ENCODE peak calls at places on chromosomes 11 and 22, in nine cellular contexts. M is IMR-90, Y is fibroblast of villous mesenchyme, C is Peyer's patch, I is fibroblast of lung, G is uterus, V is stomach, O is ascending aorta, D is thoracic aorta. X is an unnamed sample.

GRCh38 chr11:61378713-61379313 is 13.6 kb upstream of the TMEM216 start:
- DNase-seq in D (no peak), V (no peak), I (peak; percentile 92), Y (peak; percentile 98), O (peak; percentile 85), M (peak; percentile 97), C (no peak), G (peak; percentile 57), X (no peak)

GRCh38 chr22:36462475-36462790 is 19.0 kb downstream of the TXN2 start:
- DNase-seq in D (no peak), C (no peak), M (no peak), I (no peak), Y (no peak), G (no peak), V (no peak), O (no peak), X (no peak)

GRCh38 chr11:64801591-64802369 is 1.2 kb downstream of the MAP4K2 start:
- DNase-seq in O (no peak), V (no peak), I (no peak), M (no peak), Y (no peak), C (no peak), G (no peak), D (no peak), X (no peak)

GRCh38 chr22:28896611-28897010 is 13.2 kb downstream of the ZNRF3 start:
- DNase-seq in D (no peak), G (no peak), I (no peak), C (no peak), Y (no peak), O (no peak), V (no peak), M (no peak), X (no peak)

GRCh38 chr11:65471410-65471762 is 27.5 kb upstream of the MALAT1 start:
- DNase-seq in V (peak; percentile 84), G (peak; percentile 82), Y (peak; percentile 89), D (peak; percentile 56), O (peak; percentile 93), C (peak; percentile 83), I (peak; percentile 74), M (peak; percentile 79), X (peak; percentile 70)

GRCh38 chr22:39309881-39310714 is 9.3 kb downstream of the RPL3 start:
- DNase-seq in C (no peak), O (no peak), V (no peak), M (peak; percentile 58), G (no peak), D (no peak), I (no peak), Y (peak; percentile 54), X (no peak)

GRCh38 chr11:18056561-18057181 is 10.6 kb upstream of the TPH1 start:
- DNase-seq in C (no peak), Y (no peak), M (no peak), G (no peak), D (no peak), O (no peak), V (no peak), I (no peak), X (no peak)

GRCh38 chr11:12724301-12725046 is 50.3 kb downstream of the TEAD1 start:
- DNase-seq in G (peak; percentile 90), M (peak; percentile 95), V (peak; percentile 75), D (peak; percentile 12), I (peak; percentile 91), Y (peak; percentile 98), C (peak; percentile 94), O (peak; percentile 67), X (peak; percentile 66)

GRCh38 chr11:45994421-45995341 is 72.2 kb downstream of the LARGE2 start:
- DNase-seq in D (no peak), C (no peak), M (peak; percentile 51), Y (peak; percentile 97), G (no peak), V (no peak), O (no peak), I (peak; percentile 62), X (peak; percentile 46)

DNA sequence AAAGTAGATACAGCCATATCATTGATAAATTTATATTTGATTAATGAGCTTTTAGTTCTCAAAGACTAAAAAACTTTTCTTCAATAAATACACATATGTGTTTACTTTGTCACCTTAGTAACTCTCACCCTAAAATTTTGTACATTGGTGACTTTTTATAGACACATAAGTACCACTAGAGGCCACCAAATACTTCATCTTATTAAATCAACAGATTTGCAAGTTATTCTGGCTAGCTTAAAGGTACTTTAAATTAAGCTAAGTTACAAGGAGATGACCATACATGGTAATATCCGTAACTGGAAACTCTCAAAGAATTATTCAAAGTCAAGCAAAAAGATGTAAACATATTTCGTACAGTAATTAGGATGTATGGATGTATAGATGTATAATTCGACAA is 112.2 kb downstream of the SBF2 start:
- DNase-seq in M (peak; percentile 36), I (peak; percentile 53), C (no peak), G (no peak), V (no peak), Y (peak; percentile 66), D (no peak), O (no peak), X (peak; percentile 18)
- TF ChIP-seq CTCF in M (peak; percentile 34), I (peak; percentile 24), C (no peak), G (no peak), V (no peak), Y (peak; percentile 37), D (peak; percentile 32), O (peak; percentile 4), X (peak; percentile 42)

DNA sequence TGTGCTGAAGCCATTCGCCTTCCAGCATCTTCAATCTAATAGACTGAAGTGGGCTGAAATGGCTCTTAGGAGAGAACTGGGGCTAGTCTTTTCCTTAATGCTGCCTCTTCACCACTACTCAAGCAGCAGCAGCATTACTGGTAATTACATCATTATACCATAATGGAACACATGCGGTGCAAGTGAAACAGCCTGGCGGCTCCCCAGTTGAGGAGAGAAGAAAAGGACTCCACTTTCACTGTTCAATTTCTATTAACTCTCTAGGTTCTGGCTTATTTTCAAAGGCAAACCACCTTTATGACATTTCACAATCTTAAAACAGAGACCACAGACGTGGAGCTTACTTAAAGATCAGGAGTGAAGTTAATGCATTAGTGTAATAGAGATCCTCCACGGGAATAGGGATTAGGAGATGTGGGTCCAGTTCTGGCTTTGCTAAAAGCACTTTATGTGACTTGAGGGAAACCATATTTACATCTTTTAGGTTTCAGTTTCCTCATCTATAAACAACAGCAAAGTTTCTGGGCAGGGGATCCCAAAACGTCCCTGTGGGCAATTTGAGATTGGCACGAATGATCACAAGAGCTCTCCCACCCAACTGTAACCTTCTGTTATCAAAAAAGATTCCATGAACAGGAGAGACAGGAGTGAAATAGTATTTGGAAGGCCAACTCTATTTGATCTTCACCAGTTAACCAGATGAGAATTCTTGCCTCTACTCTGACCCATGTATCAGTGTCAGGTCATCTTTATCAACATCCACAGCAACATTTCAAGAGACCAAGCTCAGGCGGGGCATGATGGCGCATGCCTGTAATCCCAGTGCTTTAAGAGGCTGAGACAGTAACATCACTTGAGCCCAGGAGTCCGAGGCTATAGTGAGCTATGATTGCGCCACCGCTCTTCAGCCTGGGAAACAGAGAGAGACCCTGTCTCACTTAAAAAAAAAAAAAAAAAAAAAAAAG is 62.6 kb downstream of the GAB2 start:
- DNase-seq in D (no peak), M (no peak), G (no peak), V (no peak), Y (peak; percentile 56), I (no peak), O (no peak), C (no peak), X (no peak)
- H3K4me3 ChIP-seq in D (no peak overlapping the region), M (no peak overlapping the region), G (no peak overlapping the region), V (no peak overlapping the region), Y (no peak overlapping the region), I (no peak overlapping the region), O (no peak overlapping the region), C (no peak overlapping the region), X (no peak overlapping the region)

DNA sequence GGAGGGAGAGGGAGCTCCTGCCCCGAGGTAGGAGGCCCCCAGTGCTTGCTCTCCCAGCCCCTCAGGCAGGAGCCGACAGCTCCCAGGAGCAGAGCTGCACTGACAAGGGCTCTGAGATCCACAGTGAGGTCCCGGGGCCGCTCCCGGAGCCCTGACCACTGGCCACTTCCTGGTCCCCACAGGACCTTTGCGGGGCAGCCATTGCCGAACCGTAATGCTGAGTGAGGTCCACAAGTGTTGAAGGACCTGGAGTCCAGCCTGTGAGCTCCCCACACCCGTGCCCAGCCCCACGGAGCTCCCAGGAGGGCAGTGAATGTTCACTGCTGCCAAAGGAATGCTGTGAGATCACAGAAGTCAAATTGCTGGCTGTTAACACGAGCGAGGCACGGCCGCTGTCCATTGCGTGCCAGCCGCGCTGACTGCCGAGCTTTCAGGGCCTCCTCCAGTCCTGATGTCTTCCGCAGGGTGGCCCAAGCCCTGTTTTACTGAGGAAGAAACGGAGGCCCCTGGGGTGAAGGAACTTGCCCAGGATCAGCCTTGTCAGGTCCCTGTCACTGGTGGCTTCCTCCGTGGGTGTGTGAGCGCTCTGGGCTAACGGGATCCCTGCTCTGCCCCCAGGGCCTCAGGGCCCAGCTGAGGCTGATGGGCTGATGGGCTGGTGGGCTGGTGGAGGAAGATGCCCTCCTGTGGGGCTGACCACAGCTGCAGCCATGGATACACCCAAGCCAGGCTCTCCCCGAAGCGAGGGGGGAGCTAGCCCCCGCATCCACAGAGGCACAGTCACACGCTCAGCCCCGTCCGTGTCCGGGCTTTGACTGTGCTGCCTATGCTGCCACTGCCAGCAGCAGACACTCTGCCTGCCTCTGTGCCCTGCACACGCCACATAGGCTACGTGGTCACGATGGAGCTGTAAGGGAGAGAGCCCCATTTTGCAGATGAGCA is 70.8 kb downstream of the WNT7B start:
- DNase-seq in Y (peak; percentile 64), C (no peak), G (no peak), V (no peak), M (peak; percentile 62), I (peak; percentile 72), O (peak; percentile 75), D (peak; percentile 9), X (no peak)
- TF ChIP-seq CTCF in Y (no peak), C (no peak), G (no peak), V (no peak), M (peak; percentile 1), I (no peak), O (peak; percentile 10), D (no peak), X (no peak)

GRCh38 chr11:126072141-126072741 is 9.6 kb upstream of the CDON start:
- DNase-seq in C (no peak), O (no peak), Y (no peak), G (no peak), M (no peak), D (no peak), V (no peak), I (peak; percentile 54), X (peak; percentile 20)
- H3K4me3 ChIP-seq in C (no peak overlapping the region), O (no peak overlapping the region), Y (no peak overlapping the region), G (no peak overlapping the region), M (no peak overlapping the region), D (no peak overlapping the region), V (no peak overlapping the region), I (no peak overlapping the region), X (no peak overlapping the region)

DNA sequence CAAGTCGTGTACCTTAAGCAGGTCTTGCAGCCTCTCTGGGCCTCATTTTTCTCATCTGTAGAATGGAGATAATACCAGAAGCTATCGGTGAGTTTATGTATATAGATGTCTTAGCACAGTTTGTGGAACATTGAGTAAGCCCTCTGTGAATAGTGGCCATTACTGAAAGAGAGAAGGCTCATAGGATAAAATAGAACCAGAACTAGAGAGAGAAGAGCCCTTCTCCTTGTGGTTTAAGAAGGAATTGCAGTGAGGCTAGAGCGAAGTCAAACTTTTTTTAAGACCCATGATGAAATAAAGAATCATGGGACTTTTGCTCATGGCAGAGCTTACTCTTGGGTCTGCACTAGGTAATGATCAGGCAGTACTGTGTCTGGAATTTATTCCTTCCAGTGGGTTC is 137.1 kb downstream of the TRIM44 start:
- DNase-seq in V (no peak), Y (no peak), C (no peak), D (no peak), G (no peak), I (no peak), M (no peak), O (no peak), X (no peak)
- TF ChIP-seq CTCF in V (no peak), Y (peak; percentile 24), C (no peak), D (no peak), G (no peak), I (peak; percentile 22), M (no peak), O (no peak), X (peak; percentile 27)

GRCh38 chr22:24146190-24146616 is 35.1 kb upstream of the SUSD2 start:
- DNase-seq in D (no peak), V (peak; percentile 58), C (peak; percentile 90), Y (peak; percentile 96), G (peak; percentile 45), M (peak; percentile 83), I (peak; percentile 58), O (no peak), X (peak; percentile 15)
- H3K4me3 ChIP-seq in D (peak overlapping the region; percentile 57), V (peak overlapping the region; percentile 24), C (no peak overlapping the region), Y (no peak overlapping the region), G (no peak overlapping the region), M (no peak overlapping the region), I (no peak overlapping the region), O (peak overlapping the region; percentile 18), X (no peak overlapping the region)

X was measured in retinal pigment epithelial cell.